ENCODE peak calls at places on chromosomes 3 and 15, in seven cellular contexts. S is NCI-H1436, Y is amniotic stem cell, T is GM04504, K is psoas muscle, N is dermis blood vessel endothelial cell, A is HFF-Myc. M is an unnamed sample.

GRCh38 chr3:41848745-41849574 is 112.9 kb downstream of the ULK4 start:
- DNase-seq in S (no peak), Y (no peak), T (no peak), K (no peak), N (no peak), A (no peak), M (no peak)

GRCh38 chr3:194103475-194103874 is 32.5 kb upstream of the HES1 start:
- DNase-seq in S (no peak), Y (no peak), T (no peak), K (no peak), N (no peak), A (no peak), M (no peak)

GRCh38 chr3:4985330-4986174 is 6.3 kb downstream of the BHLHE40 start:
- DNase-seq in S (no peak), Y (no peak), T (no peak), K (no peak), N (peak), A (no peak), M (no peak)

GRCh38 chr15:60315878-60316277 is 81.9 kb downstream of the ANXA2 start:
- DNase-seq in S (no peak), Y (no peak), T (no peak), K (no peak), N (no peak), A (no peak), M (no peak)

GRCh38 chr3:62175161-62175560 is 198.2 kb downstream of the FEZF2 start:
- DNase-seq in S (no peak), Y (no peak), T (no peak), K (no peak), N (no peak), A (no peak), M (no peak)

GRCh38 chr15:73383310-73384185 is 14.8 kb upstream of the HCN4 start:
- DNase-seq in S (no peak), Y (no peak), T (no peak), K (no peak), N (no peak), A (no peak), M (no peak)

GRCh38 chr3:77254967-77255831 is 215.3 kb downstream of the ROBO2 start:
- DNase-seq in S (peak), Y (peak), T (peak), K (no peak), N (peak), A (peak), M (peak)

GRCh38 chr3:10341901-10342398 is 21.0 kb upstream of the SEC13 start:
- DNase-seq in S (no peak), Y (no peak), T (no peak), K (peak), N (no peak), A (no peak), M (no peak)

GRCh38 chr15:63835211-63835568 is 1.4 kb upstream of the HERC1 start:
- DNase-seq in S (no peak), Y (no peak), T (no peak), K (no peak), N (no peak), A (no peak), M (no peak)

GRCh38 chr15:70257573-70258220 is 160.0 kb upstream of the TLE3 start:
- DNase-seq in S (no peak), Y (no peak), T (no peak), K (peak), N (no peak), A (no peak), M (no peak)

GRCh38 chr15:68700395-68701123 is 120.1 kb downstream of the ANP32A start:
- DNase-seq in S (peak), Y (peak), T (peak), K (peak), N (peak), A (peak), M (no peak)

GRCh38 chr3:190338717-190339116 is 16.5 kb upstream of the CLDN1 start:
- DNase-seq in S (no peak), Y (no peak), T (no peak), K (no peak), N (peak), A (no peak), M (no peak)

GRCh38 chr3:43248194-43248593 is 38.1 kb upstream of the SNRK start:
- DNase-seq in S (no peak), Y (no peak), T (peak), K (no peak), N (peak), A (no peak), M (no peak)

GRCh38 chr3:32226875-32227500 is 11.5 kb upstream of the CMTM8 start:
- DNase-seq in S (no peak), Y (no peak), T (no peak), K (no peak), N (peak), A (no peak), M (peak)

GRCh38 chr15:87348746-87349145 is 907.8 kb downstream of the NTRK3 start:
- DNase-seq in S (no peak), Y (no peak), T (no peak), K (no peak), N (no peak), A (peak), M (no peak)

GRCh38 chr3:101279765-101280385 is 40.5 kb downstream of the IMPG2 start:
- DNase-seq in S (no peak), Y (no peak), T (no peak), K (no peak), N (no peak), A (no peak), M (no peak)

GRCh38 chr3:161171113-161171512 is 50.0 kb upstream of the NMD3 start:
- DNase-seq in S (no peak), Y (peak), T (peak), K (peak), N (peak), A (no peak), M (peak)

GRCh38 chr3:183253961-183254815 is 1.1 kb downstream of the B3GNT5 start:
- DNase-seq in S (peak), Y (no peak), T (no peak), K (peak), N (peak), A (no peak), M (peak)

GRCh38 chr3:57500506-57500905 is 43.6 kb downstream of the DNAH12 start:
- DNase-seq in S (no peak), Y (no peak), T (no peak), K (no peak), N (no peak), A (no peak), M (no peak)

GRCh38 chr15:35912196-35912595 is 366.2 kb upstream of the DPH6 start:
- DNase-seq in S (no peak), Y (no peak), T (no peak), K (no peak), N (peak), A (no peak), M (no peak)

GRCh38 chr3:37668831-37669610 is 192.7 kb upstream of the CTDSPL start:
- DNase-seq in S (no peak), Y (no peak), T (no peak), K (no peak), N (no peak), A (no peak), M (no peak)

GRCh38 chr3:189233225-189233858 is 61.6 kb downstream of the TPRG1 start:
- DNase-seq in S (peak), Y (peak), T (peak), K (peak), N (peak), A (peak), M (peak)

GRCh38 chr3:169458323-169458722 is 205.2 kb downstream of the MECOM start:
- DNase-seq in S (no peak), Y (no peak), T (no peak), K (no peak), N (no peak), A (no peak), M (no peak)

GRCh38 chr15:85770014-85770721 is 24.6 kb downstream of the KLHL25 start:
- DNase-seq in S (no peak), Y (no peak), T (no peak), K (no peak), N (no peak), A (no peak), M (no peak)

M was measured in HTR-8/SVneo.